ENCODE peak calls at places on chromosomes 12 and 14, in ten cellular contexts. One of them, this sample, is unnamed.

GRCh38 chr12:10119072-10119471 is 10.9 kb downstream of the CLEC7A start:
- DNase-seq in germinal center: no peak
- DNase-seq in HTR-8/SVneo: no peak
- DNase-seq in body of pancreas: no peak
- DNase-seq in stimulated activated naive CD8-positive, alpha-beta T cell treated with anti-CD3 and anti-CD28 coated beads, Interleukin-15, amount 100 ng/mL, for 72 hours: no peak
- DNase-seq in activated CD4-positive, alpha-beta T cell treated with anti-CD3 and anti-CD28 coated beads for 48 hours: no peak
- DNase-seq in RPMI7951: no peak
- DNase-seq in T-helper 9 cell: no peak
- DNase-seq in AML-193: no peak
- DNase-seq in NCI-H1417: no peak
- DNase-seq in this sample: no peak

GRCh38 chr12:23523339-23523738 is 426.1 kb downstream of the SOX5 start:
- DNase-seq in NCI-H1417: no peak
- DNase-seq in AML-193: no peak
- DNase-seq in HTR-8/SVneo: no peak
- DNase-seq in T-helper 9 cell: no peak
- DNase-seq in activated CD4-positive, alpha-beta T cell treated with anti-CD3 and anti-CD28 coated beads for 48 hours: no peak
- DNase-seq in germinal center: no peak
- DNase-seq in RPMI7951: no peak
- DNase-seq in body of pancreas: no peak
- DNase-seq in stimulated activated naive CD8-positive, alpha-beta T cell treated with anti-CD3 and anti-CD28 coated beads, Interleukin-15, amount 100 ng/mL, for 72 hours: no peak
- DNase-seq in this sample: no peak

GRCh38 chr12:50488801-50489200 is 16.0 kb upstream of the DIP2B start:
- DNase-seq in stimulated activated naive CD8-positive, alpha-beta T cell treated with anti-CD3 and anti-CD28 coated beads, Interleukin-15, amount 100 ng/mL, for 72 hours: no peak
- DNase-seq in NCI-H1417: no peak
- DNase-seq in HTR-8/SVneo: no peak
- DNase-seq in T-helper 9 cell: no peak
- DNase-seq in RPMI7951: no peak
- DNase-seq in AML-193: no peak
- DNase-seq in activated CD4-positive, alpha-beta T cell treated with anti-CD3 and anti-CD28 coated beads for 48 hours: no peak
- DNase-seq in body of pancreas: no peak
- DNase-seq in germinal center: no peak
- DNase-seq in this sample: no peak

GRCh38 chr12:11227373-11227772 is 40.6 kb upstream of the TAS2R42 start:
- DNase-seq in HTR-8/SVneo: no peak
- DNase-seq in T-helper 9 cell: no peak
- DNase-seq in NCI-H1417: no peak
- DNase-seq in RPMI7951: no peak
- DNase-seq in body of pancreas: no peak
- DNase-seq in germinal center: no peak
- DNase-seq in stimulated activated naive CD8-positive, alpha-beta T cell treated with anti-CD3 and anti-CD28 coated beads, Interleukin-15, amount 100 ng/mL, for 72 hours: no peak
- DNase-seq in AML-193: no peak
- DNase-seq in activated CD4-positive, alpha-beta T cell treated with anti-CD3 and anti-CD28 coated beads for 48 hours: no peak
- DNase-seq in this sample: no peak

GRCh38 chr12:94603434-94604068 is 46.8 kb downstream of the TMCC3 start:
- DNase-seq in HTR-8/SVneo: peak
- DNase-seq in NCI-H1417: peak
- DNase-seq in germinal center: peak
- DNase-seq in activated CD4-positive, alpha-beta T cell treated with anti-CD3 and anti-CD28 coated beads for 48 hours: peak
- DNase-seq in RPMI7951: no peak
- DNase-seq in body of pancreas: peak
- DNase-seq in T-helper 9 cell: peak
- DNase-seq in AML-193: peak
- DNase-seq in stimulated activated naive CD8-positive, alpha-beta T cell treated with anti-CD3 and anti-CD28 coated beads, Interleukin-15, amount 100 ng/mL, for 72 hours: peak
- DNase-seq in this sample: no peak

GRCh38 chr12:51395283-51396230 is 4.4 kb upstream of the GALNT6 start:
- DNase-seq in NCI-H1417: no peak
- DNase-seq in activated CD4-positive, alpha-beta T cell treated with anti-CD3 and anti-CD28 coated beads for 48 hours: peak
- DNase-seq in AML-193: no peak
- DNase-seq in stimulated activated naive CD8-positive, alpha-beta T cell treated with anti-CD3 and anti-CD28 coated beads, Interleukin-15, amount 100 ng/mL, for 72 hours: peak
- DNase-seq in HTR-8/SVneo: no peak
- DNase-seq in body of pancreas: no peak
- DNase-seq in germinal center: no peak
- DNase-seq in T-helper 9 cell: no peak
- DNase-seq in RPMI7951: peak
- DNase-seq in this sample: no peak

GRCh38 chr12:9906888-9907287 is 25.3 kb downstream of the CLEC2A start:
- DNase-seq in activated CD4-positive, alpha-beta T cell treated with anti-CD3 and anti-CD28 coated beads for 48 hours: peak
- DNase-seq in stimulated activated naive CD8-positive, alpha-beta T cell treated with anti-CD3 and anti-CD28 coated beads, Interleukin-15, amount 100 ng/mL, for 72 hours: peak
- DNase-seq in T-helper 9 cell: no peak
- DNase-seq in germinal center: no peak
- DNase-seq in AML-193: peak
- DNase-seq in body of pancreas: no peak
- DNase-seq in NCI-H1417: no peak
- DNase-seq in RPMI7951: no peak
- DNase-seq in HTR-8/SVneo: no peak
- DNase-seq in this sample: no peak

GRCh38 chr14:88792572-88793258 is at the start of gene EML5:
- DNase-seq in activated CD4-positive, alpha-beta T cell treated with anti-CD3 and anti-CD28 coated beads for 48 hours: peak
- DNase-seq in body of pancreas: peak
- DNase-seq in T-helper 9 cell: peak
- DNase-seq in NCI-H1417: peak
- DNase-seq in RPMI7951: peak
- DNase-seq in AML-193: peak
- DNase-seq in stimulated activated naive CD8-positive, alpha-beta T cell treated with anti-CD3 and anti-CD28 coated beads, Interleukin-15, amount 100 ng/mL, for 72 hours: peak
- DNase-seq in germinal center: peak
- DNase-seq in HTR-8/SVneo: peak
- DNase-seq in this sample: no peak

GRCh38 chr12:32997471-32997870 is 100.9 kb upstream of the PKP2 start:
- DNase-seq in RPMI7951: no peak
- DNase-seq in activated CD4-positive, alpha-beta T cell treated with anti-CD3 and anti-CD28 coated beads for 48 hours: no peak
- DNase-seq in T-helper 9 cell: no peak
- DNase-seq in stimulated activated naive CD8-positive, alpha-beta T cell treated with anti-CD3 and anti-CD28 coated beads, Interleukin-15, amount 100 ng/mL, for 72 hours: no peak
- DNase-seq in AML-193: no peak
- DNase-seq in HTR-8/SVneo: no peak
- DNase-seq in germinal center: no peak
- DNase-seq in NCI-H1417: no peak
- DNase-seq in body of pancreas: no peak
- DNase-seq in this sample: no peak

GRCh38 chr12:115394498-115395220 is 710.7 kb upstream of the TBX3 start:
- DNase-seq in germinal center: no peak
- DNase-seq in NCI-H1417: no peak
- DNase-seq in HTR-8/SVneo: no peak
- DNase-seq in AML-193: no peak
- DNase-seq in stimulated activated naive CD8-positive, alpha-beta T cell treated with anti-CD3 and anti-CD28 coated beads, Interleukin-15, amount 100 ng/mL, for 72 hours: no peak
- DNase-seq in T-helper 9 cell: no peak
- DNase-seq in activated CD4-positive, alpha-beta T cell treated with anti-CD3 and anti-CD28 coated beads for 48 hours: no peak
- DNase-seq in body of pancreas: no peak
- DNase-seq in RPMI7951: no peak
- DNase-seq in this sample: no peak

GRCh38 chr12:132284618-132285310 is 44.6 kb downstream of the GALNT9 start:
- DNase-seq in germinal center: no peak
- DNase-seq in AML-193: no peak
- DNase-seq in RPMI7951: no peak
- DNase-seq in activated CD4-positive, alpha-beta T cell treated with anti-CD3 and anti-CD28 coated beads for 48 hours: no peak
- DNase-seq in T-helper 9 cell: no peak
- DNase-seq in body of pancreas: no peak
- DNase-seq in stimulated activated naive CD8-positive, alpha-beta T cell treated with anti-CD3 and anti-CD28 coated beads, Interleukin-15, amount 100 ng/mL, for 72 hours: no peak
- DNase-seq in NCI-H1417: no peak
- DNase-seq in HTR-8/SVneo: peak
- DNase-seq in this sample: no peak

GRCh38 chr12:111927346-111927745 is 85.3 kb downstream of the MAPKAPK5 start:
- DNase-seq in NCI-H1417: no peak
- DNase-seq in body of pancreas: no peak
- DNase-seq in T-helper 9 cell: no peak
- DNase-seq in germinal center: no peak
- DNase-seq in stimulated activated naive CD8-positive, alpha-beta T cell treated with anti-CD3 and anti-CD28 coated beads, Interleukin-15, amount 100 ng/mL, for 72 hours: no peak
- DNase-seq in RPMI7951: no peak
- DNase-seq in activated CD4-positive, alpha-beta T cell treated with anti-CD3 and anti-CD28 coated beads for 48 hours: no peak
- DNase-seq in HTR-8/SVneo: no peak
- DNase-seq in AML-193: no peak
- DNase-seq in this sample: no peak

GRCh38 chr14:104546591-104547309 is 32.8 kb upstream of the C14orf180 start:
- DNase-seq in body of pancreas: no peak
- DNase-seq in activated CD4-positive, alpha-beta T cell treated with anti-CD3 and anti-CD28 coated beads for 48 hours: no peak
- DNase-seq in stimulated activated naive CD8-positive, alpha-beta T cell treated with anti-CD3 and anti-CD28 coated beads, Interleukin-15, amount 100 ng/mL, for 72 hours: no peak
- DNase-seq in germinal center: no peak
- DNase-seq in T-helper 9 cell: no peak
- DNase-seq in HTR-8/SVneo: no peak
- DNase-seq in RPMI7951: no peak
- DNase-seq in AML-193: no peak
- DNase-seq in NCI-H1417: no peak
- DNase-seq in this sample: no peak

GRCh38 chr14:75372260-75372659 is 55.6 kb upstream of the JDP2 start:
- DNase-seq in AML-193: peak
- DNase-seq in activated CD4-positive, alpha-beta T cell treated with anti-CD3 and anti-CD28 coated beads for 48 hours: no peak
- DNase-seq in body of pancreas: no peak
- DNase-seq in NCI-H1417: no peak
- DNase-seq in stimulated activated naive CD8-positive, alpha-beta T cell treated with anti-CD3 and anti-CD28 coated beads, Interleukin-15, amount 100 ng/mL, for 72 hours: no peak
- DNase-seq in HTR-8/SVneo: no peak
- DNase-seq in germinal center: no peak
- DNase-seq in RPMI7951: peak
- DNase-seq in T-helper 9 cell: no peak
- DNase-seq in this sample: no peak

GRCh38 chr14:86003998-86004397 is 474.1 kb downstream of the FLRT2 start:
- DNase-seq in NCI-H1417: no peak
- DNase-seq in T-helper 9 cell: no peak
- DNase-seq in activated CD4-positive, alpha-beta T cell treated with anti-CD3 and anti-CD28 coated beads for 48 hours: peak
- DNase-seq in RPMI7951: no peak
- DNase-seq in AML-193: no peak
- DNase-seq in germinal center: no peak
- DNase-seq in body of pancreas: no peak
- DNase-seq in HTR-8/SVneo: no peak
- DNase-seq in stimulated activated naive CD8-positive, alpha-beta T cell treated with anti-CD3 and anti-CD28 coated beads, Interleukin-15, amount 100 ng/mL, for 72 hours: no peak
- DNase-seq in this sample: no peak

GRCh38 chr14:101845896-101846295 is 84.4 kb downstream of the PPP2R5C start:
- DNase-seq in activated CD4-positive, alpha-beta T cell treated with anti-CD3 and anti-CD28 coated beads for 48 hours: peak
- DNase-seq in T-helper 9 cell: no peak
- DNase-seq in RPMI7951: no peak
- DNase-seq in HTR-8/SVneo: no peak
- DNase-seq in AML-193: no peak
- DNase-seq in stimulated activated naive CD8-positive, alpha-beta T cell treated with anti-CD3 and anti-CD28 coated beads, Interleukin-15, amount 100 ng/mL, for 72 hours: no peak
- DNase-seq in NCI-H1417: no peak
- DNase-seq in germinal center: no peak
- DNase-seq in body of pancreas: no peak
- DNase-seq in this sample: no peak

GRCh38 chr12:526089-526488 is 66.3 kb downstream of the B4GALNT3 start:
- DNase-seq in activated CD4-positive, alpha-beta T cell treated with anti-CD3 and anti-CD28 coated beads for 48 hours: no peak
- DNase-seq in germinal center: no peak
- DNase-seq in body of pancreas: no peak
- DNase-seq in T-helper 9 cell: no peak
- DNase-seq in HTR-8/SVneo: no peak
- DNase-seq in AML-193: peak
- DNase-seq in RPMI7951: no peak
- DNase-seq in stimulated activated naive CD8-positive, alpha-beta T cell treated with anti-CD3 and anti-CD28 coated beads, Interleukin-15, amount 100 ng/mL, for 72 hours: no peak
- DNase-seq in NCI-H1417: no peak
- DNase-seq in this sample: no peak

GRCh38 chr14:100723135-100723883 is 3.4 kb upstream of the DLK1 start:
- DNase-seq in stimulated activated naive CD8-positive, alpha-beta T cell treated with anti-CD3 and anti-CD28 coated beads, Interleukin-15, amount 100 ng/mL, for 72 hours: no peak
- DNase-seq in NCI-H1417: no peak
- DNase-seq in germinal center: no peak
- DNase-seq in RPMI7951: no peak
- DNase-seq in body of pancreas: no peak
- DNase-seq in AML-193: no peak
- DNase-seq in HTR-8/SVneo: no peak
- DNase-seq in T-helper 9 cell: no peak
- DNase-seq in activated CD4-positive, alpha-beta T cell treated with anti-CD3 and anti-CD28 coated beads for 48 hours: no peak
- DNase-seq in this sample: no peak

GRCh38 chr12:54147186-54147585 is 41.6 kb downstream of the SMUG1 start:
- DNase-seq in NCI-H1417: no peak
- DNase-seq in body of pancreas: no peak
- DNase-seq in HTR-8/SVneo: no peak
- DNase-seq in activated CD4-positive, alpha-beta T cell treated with anti-CD3 and anti-CD28 coated beads for 48 hours: no peak
- DNase-seq in T-helper 9 cell: no peak
- DNase-seq in RPMI7951: no peak
- DNase-seq in AML-193: no peak
- DNase-seq in germinal center: no peak
- DNase-seq in stimulated activated naive CD8-positive, alpha-beta T cell treated with anti-CD3 and anti-CD28 coated beads, Interleukin-15, amount 100 ng/mL, for 72 hours: no peak
- DNase-seq in this sample: no peak

GRCh38 chr12:50934981-50935807 is 17.1 kb upstream of the HIGD1C start:
- DNase-seq in RPMI7951: no peak
- DNase-seq in HTR-8/SVneo: no peak
- DNase-seq in AML-193: peak
- DNase-seq in activated CD4-positive, alpha-beta T cell treated with anti-CD3 and anti-CD28 coated beads for 48 hours: no peak
- DNase-seq in T-helper 9 cell: no peak
- DNase-seq in NCI-H1417: no peak
- DNase-seq in germinal center: no peak
- DNase-seq in body of pancreas: no peak
- DNase-seq in stimulated activated naive CD8-positive, alpha-beta T cell treated with anti-CD3 and anti-CD28 coated beads, Interleukin-15, amount 100 ng/mL, for 72 hours: no peak
- DNase-seq in this sample: peak

GRCh38 chr12:66164349-66164821 is 5.4 kb downstream of the TMBIM4 start:
- DNase-seq in activated CD4-positive, alpha-beta T cell treated with anti-CD3 and anti-CD28 coated beads for 48 hours: no peak
- DNase-seq in stimulated activated naive CD8-positive, alpha-beta T cell treated with anti-CD3 and anti-CD28 coated beads, Interleukin-15, amount 100 ng/mL, for 72 hours: no peak
- DNase-seq in T-helper 9 cell: no peak
- DNase-seq in NCI-H1417: no peak
- DNase-seq in HTR-8/SVneo: no peak
- DNase-seq in AML-193: no peak
- DNase-seq in germinal center: no peak
- DNase-seq in body of pancreas: no peak
- DNase-seq in RPMI7951: no peak
- DNase-seq in this sample: no peak

GRCh38 chr12:79690606-79691298 is at the start of gene PAWR:
- DNase-seq in AML-193: peak
- DNase-seq in T-helper 9 cell: no peak
- DNase-seq in activated CD4-positive, alpha-beta T cell treated with anti-CD3 and anti-CD28 coated beads for 48 hours: peak
- DNase-seq in RPMI7951: peak
- DNase-seq in germinal center: peak
- DNase-seq in body of pancreas: peak
- DNase-seq in NCI-H1417: peak
- DNase-seq in stimulated activated naive CD8-positive, alpha-beta T cell treated with anti-CD3 and anti-CD28 coated beads, Interleukin-15, amount 100 ng/mL, for 72 hours: peak
- DNase-seq in HTR-8/SVneo: peak
- DNase-seq in this sample: no peak

GRCh38 chr14:23028800-23029199 is 5.9 kb downstream of the PSMB5 start:
- DNase-seq in HTR-8/SVneo: no peak
- DNase-seq in body of pancreas: no peak
- DNase-seq in activated CD4-positive, alpha-beta T cell treated with anti-CD3 and anti-CD28 coated beads for 48 hours: no peak
- DNase-seq in stimulated activated naive CD8-positive, alpha-beta T cell treated with anti-CD3 and anti-CD28 coated beads, Interleukin-15, amount 100 ng/mL, for 72 hours: no peak
- DNase-seq in NCI-H1417: no peak
- DNase-seq in AML-193: no peak
- DNase-seq in RPMI7951: no peak
- DNase-seq in T-helper 9 cell: no peak
- DNase-seq in germinal center: no peak
- DNase-seq in this sample: no peak

GRCh38 chr12:3200032-3200617 is 122.9 kb downstream of the TSPAN9 start:
- DNase-seq in activated CD4-positive, alpha-beta T cell treated with anti-CD3 and anti-CD28 coated beads for 48 hours: no peak
- DNase-seq in germinal center: peak
- DNase-seq in HTR-8/SVneo: peak
- DNase-seq in NCI-H1417: peak
- DNase-seq in stimulated activated naive CD8-positive, alpha-beta T cell treated with anti-CD3 and anti-CD28 coated beads, Interleukin-15, amount 100 ng/mL, for 72 hours: no peak
- DNase-seq in AML-193: no peak
- DNase-seq in body of pancreas: peak
- DNase-seq in T-helper 9 cell: no peak
- DNase-seq in RPMI7951: peak
- DNase-seq in this sample: no peak

GRCh38 chr14:105147701-105148603 is 20.6 kb downstream of the JAG2 start:
- DNase-seq in T-helper 9 cell: no peak
- DNase-seq in NCI-H1417: no peak
- DNase-seq in activated CD4-positive, alpha-beta T cell treated with anti-CD3 and anti-CD28 coated beads for 48 hours: no peak
- DNase-seq in body of pancreas: peak
- DNase-seq in stimulated activated naive CD8-positive, alpha-beta T cell treated with anti-CD3 and anti-CD28 coated beads, Interleukin-15, amount 100 ng/mL, for 72 hours: no peak
- DNase-seq in AML-193: no peak
- DNase-seq in RPMI7951: no peak
- DNase-seq in germinal center: no peak
- DNase-seq in HTR-8/SVneo: no peak
- DNase-seq in this sample: no peak

GRCh38 chr14:105851716-105852377 is 325.5 kb downstream of the TMEM121 start:
- DNase-seq in RPMI7951: no peak
- DNase-seq in activated CD4-positive, alpha-beta T cell treated with anti-CD3 and anti-CD28 coated beads for 48 hours: no peak
- DNase-seq in NCI-H1417: no peak
- DNase-seq in germinal center: no peak
- DNase-seq in HTR-8/SVneo: no peak
- DNase-seq in body of pancreas: no peak
- DNase-seq in stimulated activated naive CD8-positive, alpha-beta T cell treated with anti-CD3 and anti-CD28 coated beads, Interleukin-15, amount 100 ng/mL, for 72 hours: no peak
- DNase-seq in AML-193: no peak
- DNase-seq in T-helper 9 cell: no peak
- DNase-seq in this sample: no peak

GRCh38 chr12:68790952-68791234 is 17.1 kb upstream of the MDM2 start:
- DNase-seq in NCI-H1417: no peak
- DNase-seq in HTR-8/SVneo: no peak
- DNase-seq in activated CD4-positive, alpha-beta T cell treated with anti-CD3 and anti-CD28 coated beads for 48 hours: no peak
- DNase-seq in RPMI7951: no peak
- DNase-seq in body of pancreas: no peak
- DNase-seq in AML-193: no peak
- DNase-seq in stimulated activated naive CD8-positive, alpha-beta T cell treated with anti-CD3 and anti-CD28 coated beads, Interleukin-15, amount 100 ng/mL, for 72 hours: no peak
- DNase-seq in T-helper 9 cell: no peak
- DNase-seq in germinal center: no peak
- DNase-seq in this sample: no peak

GRCh38 chr12:50589650-50590435 is 85.1 kb downstream of the DIP2B start:
- DNase-seq in activated CD4-positive, alpha-beta T cell treated with anti-CD3 and anti-CD28 coated beads for 48 hours: peak
- DNase-seq in germinal center: no peak
- DNase-seq in HTR-8/SVneo: peak
- DNase-seq in AML-193: no peak
- DNase-seq in T-helper 9 cell: no peak
- DNase-seq in body of pancreas: no peak
- DNase-seq in RPMI7951: peak
- DNase-seq in stimulated activated naive CD8-positive, alpha-beta T cell treated with anti-CD3 and anti-CD28 coated beads, Interleukin-15, amount 100 ng/mL, for 72 hours: no peak
- DNase-seq in NCI-H1417: no peak
- DNase-seq in this sample: peak